ENCODE peak calls at places on chromosomes 13 and 19, in four cellular contexts. D is CD4-positive, alpha-beta memory T cell; O is LHCN-M2; M is HS-5. A is an unnamed sample.

GRCh38 chr13:109301711-109302110 is 484.7 kb downstream of the IRS2 start:
- DNase-seq in D (no peak), O (no peak), M (no peak), A (no peak)

GRCh38 chr19:19530423-19530804 is 1.7 kb downstream of the YJEFN3 start:
- DNase-seq in D (no peak), O (no peak), M (no peak), A (no peak)

GRCh38 chr19:4815426-4816387 is 15.8 kb downstream of the TICAM1 start:
- DNase-seq in D (peak), O (peak), M (peak), A (peak)

GRCh38 chr13:48559638-48560320 is 26.9 kb upstream of the RCBTB2 start:
- DNase-seq in D (no peak), O (peak), M (peak), A (no peak)

GRCh38 chr19:28949027-28949426 is 263.9 kb downstream of the UQCRFS1 start:
- DNase-seq in D (no peak), O (no peak), M (no peak), A (no peak)

GRCh38 chr13:51818771-51819511 is 15.0 kb upstream of the DHRS12 start:
- DNase-seq in D (peak), O (no peak), M (no peak), A (no peak)

GRCh38 chr19:33219261-33219812 is 6.3 kb downstream of the SLC7A10 start:
- DNase-seq in D (no peak), O (no peak), M (no peak), A (no peak)

GRCh38 chr13:45941261-45941660 is 89.7 kb upstream of the SIAH3 start:
- DNase-seq in D (no peak), O (no peak), M (no peak), A (no peak)

GRCh38 chr13:36131215-36131930 is at the start of gene DCLK1:
- DNase-seq in D (no peak), O (peak), M (no peak), A (no peak)

GRCh38 chr19:11747277-11747676 is 8.5 kb upstream of the ZNF823 start:
- DNase-seq in D (no peak), O (no peak), M (no peak), A (no peak)

GRCh38 chr19:53015730-53016129 is 2.0 kb downstream of the ERVV-1 start:
- DNase-seq in D (no peak), O (no peak), M (no peak), A (no peak)

GRCh38 chr19:13036366-13036976 is 41.2 kb downstream of the NFIX start:
- DNase-seq in D (no peak), O (peak), M (peak), A (no peak)

GRCh38 chr19:408441-409005 is 424 bp downstream of the C2CD4C start:
- DNase-seq in D (no peak), O (no peak), M (no peak), A (no peak)

GRCh38 chr13:32905864-32906180 is 110.4 kb upstream of the KL start:
- DNase-seq in D (no peak), O (peak), M (no peak), A (no peak)

GRCh38 chr19:6564393-6564792 is 26.6 kb downstream of the CD70 start:
- DNase-seq in D (no peak), O (peak), M (no peak), A (peak)

GRCh38 chr13:101018720-101019119 is 344.1 kb upstream of the TMTC4 start:
- DNase-seq in D (no peak), O (peak), M (peak), A (no peak)

GRCh38 chr13:113453962-113454361 is 674 bp upstream of the ADPRHL1 start:
- DNase-seq in D (no peak), O (no peak), M (no peak), A (no peak)

GRCh38 chr19:43306097-43306496 is 36.8 kb upstream of the PSG9 start:
- DNase-seq in D (no peak), O (no peak), M (peak), A (no peak)

GRCh38 chr13:75704194-75704941 is 68.2 kb downstream of the LMO7 start:
- DNase-seq in D (no peak), O (peak), M (no peak), A (no peak)

GRCh38 chr19:16095071-16095571 is 16.6 kb upstream of the RAB8A start:
- DNase-seq in D (peak), O (no peak), M (no peak), A (no peak)

GRCh38 chr13:22505489-22505888 is 675.3 kb upstream of the SGCG start:
- DNase-seq in D (no peak), O (peak), M (no peak), A (no peak)

GRCh38 chr19:803686-804418 is 6.6 kb downstream of the PTBP1 start:
- DNase-seq in D (no peak), O (no peak), M (no peak), A (no peak)

GRCh38 chr19:15324791-15325519 is 7.4 kb downstream of the BRD4 start:
- DNase-seq in D (no peak), O (no peak), M (no peak), A (no peak)

GRCh38 chr19:5166262-5166661 is 174.3 kb downstream of the PTPRS start:
- DNase-seq in D (no peak), O (peak), M (no peak), A (no peak)

GRCh38 chr19:50325310-50326100 is 3.7 kb downstream of the KCNC3 start:
- DNase-seq in D (peak), O (no peak), M (no peak), A (peak)

GRCh38 chr19:46637224-46637623 is 1.2 kb upstream of the GNG8 start:
- DNase-seq in D (no peak), O (no peak), M (no peak), A (no peak)

GRCh38 chr19:53945441-53945840 is 17.3 kb upstream of the CACNG8 start:
- DNase-seq in D (no peak), O (peak), M (no peak), A (no peak)

GRCh38 chr13:65090191-65090590 is 2139.9 kb downstream of the PCDH9 start:
- DNase-seq in D (no peak), O (no peak), M (no peak), A (no peak)

GRCh38 chr13:41780736-41781708 is 179.9 kb downstream of the VWA8 start:
- DNase-seq in D (no peak), O (peak), M (no peak), A (no peak)

A was measured in naive B cell.